ENCODE peak calls at places on chromosomes 4 and X, in six cellular contexts. S, E, C, Z, T and J are unnamed samples.

GRCh38 chr4:182795446-182796238 is 121.5 kb downstream of the DCTD start:
- DNase-seq in S (no peak), E (no peak), C (no peak), Z (no peak), T (no peak), J (no peak)

GRCh38 chrX:140087865-140088264 is 122.5 kb upstream of the CXorf66 start:
- DNase-seq in S (no peak), E (no peak), C (no peak), Z (no peak), T (no peak), J (no peak)

GRCh38 chr4:176735300-176735699 is 57.4 kb downstream of the VEGFC start:
- DNase-seq in S (no peak), E (no peak), C (peak; percentile 25), Z (no peak), T (peak; percentile 41), J (no peak)

GRCh38 chr4:181849472-181849871 is 393.7 kb upstream of the TENM3 start:
- DNase-seq in S (no peak), E (no peak), C (no peak), Z (no peak), T (no peak), J (no peak)

GRCh38 chr4:150229538-150229937 is 151.3 kb downstream of the DCLK2 start:
- DNase-seq in S (no peak), E (no peak), C (peak; percentile 79), Z (no peak), T (peak; percentile 57), J (no peak)

GRCh38 chrX:151039351-151039750 is 56.2 kb downstream of the HMGB3 start:
- DNase-seq in S (no peak), E (no peak), C (no peak), Z (no peak), T (no peak), J (no peak)

GRCh38 chr4:89111833-89112563 is 665 bp downstream of the TIGD2 start:
- DNase-seq in S (no peak), E (peak; percentile 29), C (peak; percentile 95), Z (peak; percentile 54), T (peak; percentile 86), J (no peak)

GRCh38 chrX:149830192-149830873 is 48.6 kb downstream of the MAGEA9 start:
- DNase-seq in S (no peak), E (no peak), C (peak; percentile 19), Z (no peak), T (peak; percentile 28), J (no peak)

GRCh38 chr4:168850016-168850415 is 160.0 kb downstream of the CBR4 start:
- DNase-seq in S (no peak), E (no peak), C (peak; percentile 27), Z (no peak), T (no peak), J (no peak)

GRCh38 chr4:168846414-168846813 is 163.6 kb downstream of the CBR4 start:
- DNase-seq in S (no peak), E (no peak), C (no peak), Z (no peak), T (no peak), J (no peak)

GRCh38 chr4:168848112-168848511 is 161.9 kb downstream of the CBR4 start:
- DNase-seq in S (no peak), E (no peak), C (peak; percentile 40), Z (no peak), T (no peak), J (no peak)

GRCh38 chr4:168845897-168846296 is 164.2 kb downstream of the CBR4 start:
- DNase-seq in S (no peak), E (no peak), C (no peak), Z (no peak), T (no peak), J (no peak)

GRCh38 chr4:168848977-168849687 is 160.9 kb downstream of the CBR4 start:
- DNase-seq in S (no peak), E (no peak), C (peak; percentile 43), Z (no peak), T (peak; percentile 79), J (no peak)
- H3K4me3 ChIP-seq in S (no peak overlapping the region), E (no peak overlapping the region), C (peak overlapping the region; percentile 13), Z (no peak overlapping the region), T (no peak overlapping the region), J (no peak overlapping the region)

DNA sequence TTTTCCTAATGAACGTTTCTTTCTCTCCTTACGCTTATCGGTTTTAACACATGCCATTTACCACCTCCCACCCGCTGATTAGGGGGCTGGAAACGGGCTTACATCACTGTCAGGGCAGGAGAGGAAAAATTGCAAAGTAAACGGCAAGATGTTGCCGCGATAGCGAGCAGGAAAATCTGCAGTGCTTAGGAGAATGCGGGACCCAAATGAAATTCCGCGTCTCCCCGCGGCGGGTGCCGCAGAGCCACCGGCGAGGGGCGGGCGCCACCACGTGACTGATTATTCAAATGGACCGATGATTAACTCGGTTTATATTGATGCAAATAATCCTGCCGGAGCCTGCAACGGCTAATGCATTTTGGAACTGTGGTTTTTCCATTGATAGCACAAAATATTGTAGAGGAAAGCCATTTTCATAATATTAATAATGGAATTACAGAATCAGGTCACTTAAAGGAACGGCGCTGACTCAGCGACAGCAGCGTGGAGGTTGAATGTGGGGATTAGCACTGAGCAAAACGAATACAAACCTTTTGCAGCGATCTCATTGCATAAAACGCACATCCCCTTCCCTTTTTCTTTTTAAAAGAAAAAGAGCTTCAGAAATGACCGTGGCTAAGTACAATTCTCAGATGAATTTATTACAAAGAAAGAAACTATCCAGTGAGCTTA is 224.2 kb downstream of the STIM2 start:
- DNase-seq in S (no peak), E (peak; percentile 24), C (peak; percentile 10), Z (no peak), T (peak; percentile 9), J (no peak)
- TF ChIP-seq CTCF in S (no peak), E (no peak), C (no peak), Z (peak; percentile 5), T (peak; percentile 30), J (no peak)

DNA sequence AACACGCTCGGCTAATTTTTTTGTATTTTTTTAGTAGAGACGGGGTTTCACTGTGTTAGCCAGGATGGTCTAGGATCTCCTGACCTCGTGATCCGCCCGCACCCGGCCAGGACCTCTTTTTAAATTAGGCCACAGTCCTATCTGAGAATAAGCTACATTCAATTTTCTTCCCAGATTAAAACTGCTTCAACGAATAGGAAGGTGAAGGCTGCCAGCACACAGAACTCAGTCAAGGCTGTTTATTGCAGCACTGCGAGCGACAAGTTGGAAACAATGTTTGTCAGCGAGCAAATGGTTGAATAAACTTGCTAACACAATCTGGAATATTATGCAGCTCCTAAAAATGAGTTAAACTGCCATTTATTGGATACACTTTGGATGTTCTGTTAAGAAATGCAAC is 1.9 kb downstream of the GRPEL1 start:
- DNase-seq in S (no peak), E (no peak), C (no peak), Z (no peak), T (no peak), J (no peak)
- H3K4me3 ChIP-seq in S (peak overlapping the region; percentile 89), E (no peak overlapping the region), C (no peak overlapping the region), Z (no peak overlapping the region), T (no peak overlapping the region), J (no peak overlapping the region)

GRCh38 chr4:127788517-127788916 is 6.4 kb downstream of the HSPA4L start:
- DNase-seq in S (no peak), E (no peak), C (no peak), Z (no peak), T (no peak), J (no peak)
- TF ChIP-seq CTCF in S (no peak), E (no peak), C (peak; percentile 16), Z (peak; percentile 31), T (peak; percentile 37), J (peak; percentile 8)